ENCODE peak calls at places on chromosomes 11 and 22, in four cellular contexts. U is activated gamma-delta T cell treated with anti-CD3 and anti-CD28 coated beads, Interleukin-2, amount 50 U/mL, for 16 hours; H is NCI-H460; T is NCI-H2081. P is an unnamed sample.

GRCh38 chr11:43419460-43419859 is 60.7 kb downstream of the TTC17 start:
- DNase-seq in U (no peak), H (peak; percentile 26), T (peak; percentile 14), P (peak; percentile 21)

GRCh38 chr11:103920449-103920848 is 116.0 kb upstream of the DDI1 start:
- DNase-seq in U (no peak), H (no peak), T (no peak), P (no peak)

GRCh38 chr11:23359297-23359696 is 499.0 kb upstream of the CCDC179 start:
- DNase-seq in U (no peak), H (no peak), T (no peak), P (peak; percentile 61)

GRCh38 chr11:14908214-14908880 is 16.3 kb upstream of the CYP2R1 start:
- DNase-seq in U (no peak), H (peak; percentile 51), T (peak; percentile 46), P (no peak)

GRCh38 chr11:35943761-35944502 is at the start of gene LDLRAD3:
- DNase-seq in U (peak; percentile 6), H (peak; percentile 38), T (peak; percentile 54), P (peak; percentile 37)

GRCh38 chr11:117612111-117612510 is 184.9 kb downstream of the DSCAML1 start:
- DNase-seq in U (no peak), H (no peak), T (no peak), P (no peak)

GRCh38 chr22:46367707-46368191 is 32.2 kb downstream of the TRMU start:
- DNase-seq in U (peak; percentile 45), H (peak; percentile 28), T (peak; percentile 12), P (no peak)

GRCh38 chr11:57792870-57793269 is 31.3 kb downstream of the CTNND1 start:
- DNase-seq in U (no peak), H (no peak), T (no peak), P (no peak)

GRCh38 chr11:17766590-17766989 is 32.0 kb downstream of the KCNC1 start:
- DNase-seq in U (no peak), H (no peak), T (no peak), P (no peak)

GRCh38 chr11:123590296-123590912 is 64.0 kb downstream of the SCN3B start:
- DNase-seq in U (no peak), H (no peak), T (no peak), P (no peak)

GRCh38 chr11:63889344-63889743 is 27.6 kb downstream of the RCOR2 start:
- DNase-seq in U (no peak), H (no peak), T (no peak), P (no peak)

GRCh38 chr11:92594251-92594650 is 369.6 kb downstream of the FAT3 start:
- DNase-seq in U (no peak), H (no peak), T (no peak), P (no peak)

GRCh38 chr11:71452354-71453020 is 516 bp upstream of the NADSYN1 start:
- DNase-seq in U (peak; percentile 39), H (no peak), T (no peak), P (no peak)

GRCh38 chr11:129368889-129369672 is 6.6 kb upstream of the BARX2 start:
- DNase-seq in U (no peak), H (no peak), T (no peak), P (no peak)

GRCh38 chr22:49536571-49537131 is 291.0 kb downstream of the BRD1 start:
- DNase-seq in U (no peak), H (no peak), T (no peak), P (no peak)

GRCh38 chr11:73236879-73237278 is 18.8 kb downstream of the P2RY2 start:
- DNase-seq in U (no peak), H (peak; percentile 18), T (no peak), P (no peak)

GRCh38 chr11:64580387-64580786 is 10.6 kb upstream of the SLC22A12 start:
- DNase-seq in U (no peak), H (no peak), T (no peak), P (no peak)

GRCh38 chr11:61870429-61871039 is 20.8 kb downstream of the FADS3 start:
- DNase-seq in U (no peak), H (no peak), T (no peak), P (no peak)

GRCh38 chr11:31045335-31045734 is 324.2 kb downstream of the DCDC1 start:
- DNase-seq in U (no peak), H (no peak), T (peak; percentile 9), P (no peak)

GRCh38 chr11:9228086-9228485 is 37.1 kb downstream of the DENND5A start:
- DNase-seq in U (no peak), H (no peak), T (no peak), P (no peak)

GRCh38 chr11:107702723-107703122 is 9.1 kb downstream of the SLN start:
- DNase-seq in U (no peak), H (no peak), T (no peak), P (no peak)

GRCh38 chr11:95520361-95520760 is 269.2 kb downstream of the FAM76B start:
- DNase-seq in U (no peak), H (no peak), T (no peak), P (no peak)

GRCh38 chr22:36790648-36791047 is 14.7 kb upstream of the IFT27 start:
- DNase-seq in U (no peak), H (no peak), T (no peak), P (no peak)

GRCh38 chr22:46432164-46433068 is 96.9 kb downstream of the TRMU start:
- DNase-seq in U (peak; percentile 9), H (no peak), T (no peak), P (no peak)

GRCh38 chr11:19868871-19869270 is 156.2 kb downstream of the NAV2 start:
- DNase-seq in U (no peak), H (no peak), T (no peak), P (no peak)

GRCh38 chr22:20155330-20156041 is 4.6 kb upstream of the CCDC188 start:
- DNase-seq in U (no peak), H (no peak), T (peak; percentile 71), P (peak; percentile 30)

GRCh38 chr11:128146926-128147605 is 440.3 kb downstream of the ETS1 start:
- DNase-seq in U (no peak), H (no peak), T (no peak), P (no peak)

GRCh38 chr11:69949327-69949726 is 128.8 kb upstream of the ANO1 start:
- DNase-seq in U (no peak), H (no peak), T (no peak), P (no peak)

GRCh38 chr11:69217276-69218105 is 61.8 kb downstream of the SMIM38 start:
- DNase-seq in U (no peak), H (no peak), T (no peak), P (no peak)